ENCODE peak calls at places on chromosomes 1 and 21, in eight cellular contexts. One of them, this sample, is unnamed.
A peak's percentile ranks its signal among the peaks of the same experiment; 100 is the strongest.

GRCh38 chr1:115188680-115189395 is 99.5 kb upstream of the TSPAN2 start:
- DNase-seq in IMR-90: no peak
- DNase-seq in SK-N-SH: no peak
- DNase-seq in thoracic aorta: no peak
- DNase-seq in heart right ventricle: no peak
- DNase-seq in A549: no peak
- DNase-seq in colonic mucosa: no peak
- DNase-seq in lower lobe of right lung: no peak
- DNase-seq in this sample: no peak

GRCh38 chr1:207050768-207051614 is at the start of gene YOD1:
- DNase-seq in IMR-90: peak; percentile 88
- DNase-seq in A549: peak; percentile 83
- DNase-seq in SK-N-SH: peak; percentile 91
- DNase-seq in colonic mucosa: peak; percentile 93
- DNase-seq in lower lobe of right lung: peak; percentile 95
- DNase-seq in thoracic aorta: peak; percentile 70
- DNase-seq in heart right ventricle: peak; percentile 91
- DNase-seq in this sample: peak; percentile 75

GRCh38 chr1:40815420-40815819 is 31.8 kb downstream of the KCNQ4 start:
- DNase-seq in thoracic aorta: no peak
- DNase-seq in lower lobe of right lung: no peak
- DNase-seq in SK-N-SH: no peak
- DNase-seq in colonic mucosa: no peak
- DNase-seq in IMR-90: no peak
- DNase-seq in A549: no peak
- DNase-seq in heart right ventricle: no peak
- DNase-seq in this sample: no peak

GRCh38 chr1:70090146-70090545 is 115.2 kb downstream of the LRRC40 start:
- DNase-seq in heart right ventricle: no peak
- DNase-seq in SK-N-SH: no peak
- DNase-seq in colonic mucosa: no peak
- DNase-seq in IMR-90: peak; percentile 9
- DNase-seq in lower lobe of right lung: no peak
- DNase-seq in thoracic aorta: no peak
- DNase-seq in A549: no peak
- DNase-seq in this sample: no peak

GRCh38 chr21:45078877-45079281 is 4.5 kb downstream of the ADARB1 start:
- DNase-seq in heart right ventricle: no peak
- DNase-seq in A549: no peak
- DNase-seq in thoracic aorta: no peak
- DNase-seq in IMR-90: peak; percentile 85
- DNase-seq in SK-N-SH: no peak
- DNase-seq in colonic mucosa: no peak
- DNase-seq in lower lobe of right lung: no peak
- DNase-seq in this sample: no peak

GRCh38 chr1:76293831-76294230 is 219.3 kb downstream of the ST6GALNAC3 start:
- DNase-seq in SK-N-SH: no peak
- DNase-seq in thoracic aorta: no peak
- DNase-seq in colonic mucosa: no peak
- DNase-seq in lower lobe of right lung: no peak
- DNase-seq in IMR-90: no peak
- DNase-seq in heart right ventricle: no peak
- DNase-seq in A549: no peak
- DNase-seq in this sample: no peak

GRCh38 chr1:40711465-40712404 is 20.2 kb downstream of the NFYC start:
- DNase-seq in SK-N-SH: no peak
- DNase-seq in A549: no peak
- DNase-seq in heart right ventricle: no peak
- DNase-seq in thoracic aorta: no peak
- DNase-seq in colonic mucosa: peak; percentile 69
- DNase-seq in lower lobe of right lung: no peak
- DNase-seq in IMR-90: peak; percentile 69
- DNase-seq in this sample: peak; percentile 76

GRCh38 chr1:69492286-69492685 is 75.4 kb upstream of the LRRC7 start:
- DNase-seq in lower lobe of right lung: no peak
- DNase-seq in SK-N-SH: no peak
- DNase-seq in colonic mucosa: no peak
- DNase-seq in A549: no peak
- DNase-seq in thoracic aorta: no peak
- DNase-seq in heart right ventricle: no peak
- DNase-seq in IMR-90: no peak
- DNase-seq in this sample: no peak

GRCh38 chr1:98931134-98931835 is 73.4 kb downstream of the PLPPR5 start:
- DNase-seq in thoracic aorta: no peak
- DNase-seq in heart right ventricle: no peak
- DNase-seq in lower lobe of right lung: no peak
- DNase-seq in SK-N-SH: no peak
- DNase-seq in IMR-90: no peak
- DNase-seq in colonic mucosa: no peak
- DNase-seq in A549: no peak
- DNase-seq in this sample: no peak

GRCh38 chr1:218679988-218680743 is 335.0 kb downstream of the TGFB2 start:
- DNase-seq in SK-N-SH: no peak
- DNase-seq in colonic mucosa: no peak
- DNase-seq in heart right ventricle: no peak
- DNase-seq in IMR-90: no peak
- DNase-seq in lower lobe of right lung: no peak
- DNase-seq in thoracic aorta: no peak
- DNase-seq in A549: no peak
- DNase-seq in this sample: peak; percentile 75

GRCh38 chr1:10852486-10852885 is 56.0 kb upstream of the CASZ1 start:
- DNase-seq in SK-N-SH: no peak
- DNase-seq in IMR-90: no peak
- DNase-seq in thoracic aorta: no peak
- DNase-seq in lower lobe of right lung: no peak
- DNase-seq in A549: no peak
- DNase-seq in heart right ventricle: no peak
- DNase-seq in colonic mucosa: no peak
- DNase-seq in this sample: no peak

GRCh38 chr1:15574741-15575140 is 10.1 kb downstream of the AGMAT start:
- DNase-seq in A549: no peak
- DNase-seq in heart right ventricle: no peak
- DNase-seq in IMR-90: no peak
- DNase-seq in thoracic aorta: no peak
- DNase-seq in lower lobe of right lung: no peak
- DNase-seq in SK-N-SH: no peak
- DNase-seq in colonic mucosa: no peak
- DNase-seq in this sample: no peak

GRCh38 chr1:3074800-3075199 is 5.8 kb downstream of the PRDM16 start:
- DNase-seq in thoracic aorta: no peak
- DNase-seq in colonic mucosa: no peak
- DNase-seq in lower lobe of right lung: peak; percentile 69
- DNase-seq in heart right ventricle: no peak
- DNase-seq in IMR-90: no peak
- DNase-seq in A549: no peak
- DNase-seq in SK-N-SH: no peak
- DNase-seq in this sample: no peak

GRCh38 chr1:211591980-211592493 is 13.1 kb upstream of the SLC30A1 start:
- DNase-seq in SK-N-SH: no peak
- DNase-seq in IMR-90: peak; percentile 89
- DNase-seq in A549: peak; percentile 28
- DNase-seq in thoracic aorta: no peak
- DNase-seq in lower lobe of right lung: no peak
- DNase-seq in heart right ventricle: no peak
- DNase-seq in colonic mucosa: no peak
- DNase-seq in this sample: no peak

GRCh38 chr1:17966341-17966740 is 141.3 kb upstream of the IGSF21 start:
- DNase-seq in heart right ventricle: no peak
- DNase-seq in colonic mucosa: no peak
- DNase-seq in thoracic aorta: no peak
- DNase-seq in SK-N-SH: no peak
- DNase-seq in IMR-90: no peak
- DNase-seq in A549: no peak
- DNase-seq in lower lobe of right lung: no peak
- DNase-seq in this sample: no peak

GRCh38 chr1:3778590-3779264 is 6.2 kb downstream of the SMIM1 start:
- DNase-seq in A549: no peak
- DNase-seq in colonic mucosa: no peak
- DNase-seq in heart right ventricle: peak; percentile 2
- DNase-seq in SK-N-SH: no peak
- DNase-seq in thoracic aorta: no peak
- DNase-seq in lower lobe of right lung: peak; percentile 42
- DNase-seq in IMR-90: no peak
- DNase-seq in this sample: no peak

GRCh38 chr21:42080788-42081083 is 9.6 kb downstream of the UMODL1 start:
- DNase-seq in thoracic aorta: no peak
- DNase-seq in lower lobe of right lung: no peak
- DNase-seq in heart right ventricle: no peak
- DNase-seq in IMR-90: peak; percentile 89
- DNase-seq in colonic mucosa: no peak
- DNase-seq in A549: no peak
- DNase-seq in SK-N-SH: no peak
- DNase-seq in this sample: no peak

DNA sequence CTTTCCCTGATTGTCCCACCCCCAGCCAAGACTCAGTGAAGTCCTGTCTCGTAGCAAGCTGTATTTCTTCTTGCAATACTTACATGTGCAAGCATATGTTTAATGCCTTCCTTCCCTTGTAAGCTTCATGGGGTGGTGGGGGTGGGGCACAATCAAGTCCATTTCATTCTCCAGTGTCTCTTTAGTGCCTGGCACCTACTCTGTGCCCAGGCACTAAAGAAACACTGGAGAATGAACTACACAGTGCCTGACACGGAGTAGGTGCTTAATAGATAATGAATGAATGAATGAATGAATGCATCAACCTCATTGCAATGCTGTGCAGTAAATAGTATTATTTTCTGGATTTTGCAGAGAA is 143.0 kb downstream of the PLPP3 start:
- DNase-seq in IMR-90: no peak
- DNase-seq in colonic mucosa: no peak
- DNase-seq in SK-N-SH: no peak
- DNase-seq in thoracic aorta: no peak
- DNase-seq in lower lobe of right lung: no peak
- DNase-seq in heart right ventricle: no peak
- DNase-seq in A549: no peak
- DNase-seq in this sample: no peak
- H3K27ac ChIP-seq in IMR-90: no peak overlapping the region
- H3K27ac ChIP-seq in colonic mucosa: no peak overlapping the region
- H3K27ac ChIP-seq in SK-N-SH: peak overlapping the region; percentile 53
- H3K27ac ChIP-seq in thoracic aorta: no peak overlapping the region
- H3K27ac ChIP-seq in lower lobe of right lung: no peak overlapping the region
- H3K27ac ChIP-seq in heart right ventricle: no peak overlapping the region
- H3K27ac ChIP-seq in A549: no peak overlapping the region
- H3K27ac ChIP-seq in this sample: no peak overlapping the region

GRCh38 chr21:35399706-35400105 is 350.6 kb upstream of the RUNX1 start:
- DNase-seq in IMR-90: no peak
- DNase-seq in heart right ventricle: no peak
- DNase-seq in SK-N-SH: no peak
- DNase-seq in thoracic aorta: no peak
- DNase-seq in A549: no peak
- DNase-seq in colonic mucosa: no peak
- DNase-seq in lower lobe of right lung: no peak
- DNase-seq in this sample: no peak

GRCh38 chr21:35398366-35398982 is 349.4 kb upstream of the RUNX1 start:
- DNase-seq in heart right ventricle: no peak
- DNase-seq in IMR-90: peak; percentile 15
- DNase-seq in lower lobe of right lung: no peak
- DNase-seq in thoracic aorta: no peak
- DNase-seq in colonic mucosa: no peak
- DNase-seq in A549: no peak
- DNase-seq in SK-N-SH: no peak
- DNase-seq in this sample: no peak

GRCh38 chr21:35400233-35400939 is 351.3 kb upstream of the RUNX1 start:
- DNase-seq in SK-N-SH: peak; percentile 43
- DNase-seq in IMR-90: peak; percentile 67
- DNase-seq in lower lobe of right lung: no peak
- DNase-seq in A549: peak; percentile 5
- DNase-seq in colonic mucosa: peak; percentile 50
- DNase-seq in thoracic aorta: no peak
- DNase-seq in heart right ventricle: no peak
- DNase-seq in this sample: peak; percentile 48

GRCh38 chr21:35396655-35397054 is 347.6 kb upstream of the RUNX1 start:
- DNase-seq in A549: no peak
- DNase-seq in colonic mucosa: no peak
- DNase-seq in IMR-90: no peak
- DNase-seq in heart right ventricle: no peak
- DNase-seq in lower lobe of right lung: no peak
- DNase-seq in SK-N-SH: no peak
- DNase-seq in thoracic aorta: no peak
- DNase-seq in this sample: no peak

DNA sequence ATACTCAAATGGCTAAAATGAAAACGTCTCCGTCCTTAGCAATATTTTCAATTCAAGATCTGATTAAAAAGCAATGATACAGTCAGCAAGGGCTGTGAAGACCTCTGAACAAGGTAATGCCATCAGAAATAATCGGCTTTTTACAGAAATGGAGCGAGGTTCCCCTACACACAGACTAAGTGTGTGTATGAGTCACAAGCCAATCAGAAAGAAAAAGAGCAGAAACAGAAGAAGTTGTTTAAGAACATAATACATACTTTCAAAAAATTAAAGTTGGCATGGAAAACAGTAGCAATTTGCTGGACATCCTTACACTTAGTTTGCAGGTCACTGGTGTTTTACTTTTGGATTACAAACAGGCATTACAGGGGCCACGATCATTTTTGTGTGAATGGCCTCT is 349.9 kb upstream of the RUNX1 start:
- DNase-seq in colonic mucosa: no peak
- DNase-seq in A549: no peak
- DNase-seq in lower lobe of right lung: no peak
- DNase-seq in IMR-90: no peak
- DNase-seq in thoracic aorta: no peak
- DNase-seq in heart right ventricle: no peak
- DNase-seq in SK-N-SH: no peak
- DNase-seq in this sample: no peak
- H3K27ac ChIP-seq in colonic mucosa: no peak overlapping the region
- H3K27ac ChIP-seq in A549: peak overlapping the region; percentile 45
- H3K27ac ChIP-seq in lower lobe of right lung: no peak overlapping the region
- H3K27ac ChIP-seq in IMR-90: no peak overlapping the region
- H3K27ac ChIP-seq in thoracic aorta: no peak overlapping the region
- H3K27ac ChIP-seq in heart right ventricle: no peak overlapping the region
- H3K27ac ChIP-seq in SK-N-SH: peak overlapping the region; percentile 60
- H3K27ac ChIP-seq in this sample: peak overlapping the region; percentile 5

GRCh38 chr1:201640624-201641023 is 101.7 kb downstream of the NAV1 start:
- DNase-seq in colonic mucosa: peak; percentile 47
- DNase-seq in SK-N-SH: no peak
- DNase-seq in A549: no peak
- DNase-seq in thoracic aorta: no peak
- DNase-seq in lower lobe of right lung: no peak
- DNase-seq in IMR-90: peak; percentile 95
- DNase-seq in heart right ventricle: peak; percentile 51
- DNase-seq in this sample: no peak
- H3K27ac ChIP-seq in colonic mucosa: no peak overlapping the region
- H3K27ac ChIP-seq in SK-N-SH: no peak overlapping the region
- H3K27ac ChIP-seq in A549: no peak overlapping the region
- H3K27ac ChIP-seq in thoracic aorta: no peak overlapping the region
- H3K27ac ChIP-seq in lower lobe of right lung: no peak overlapping the region
- H3K27ac ChIP-seq in IMR-90: peak overlapping the region; percentile 66
- H3K27ac ChIP-seq in heart right ventricle: peak overlapping the region; percentile 50
- H3K27ac ChIP-seq in this sample: no peak overlapping the region

DNA sequence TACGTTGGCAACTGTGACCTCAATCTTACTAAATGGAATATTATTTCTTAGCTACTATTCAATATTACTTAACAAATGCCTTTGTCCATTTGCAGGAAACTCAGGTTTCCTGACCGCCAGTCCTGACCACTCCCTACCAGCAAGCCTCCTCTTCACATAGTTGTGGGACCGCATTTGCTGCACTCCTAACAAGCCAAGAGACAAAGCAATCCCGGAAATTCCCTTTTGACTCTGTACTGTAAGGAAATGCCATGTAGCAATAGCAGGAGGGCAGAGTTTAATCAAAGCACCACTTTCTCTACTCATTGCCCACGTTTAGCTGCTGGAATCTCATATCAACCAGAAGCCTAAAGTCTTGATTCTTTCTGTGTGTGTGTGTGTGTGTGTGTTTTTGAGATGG is 28.1 kb upstream of the ACBD6 start:
- DNase-seq in heart right ventricle: no peak
- DNase-seq in SK-N-SH: no peak
- DNase-seq in lower lobe of right lung: peak; percentile 58
- DNase-seq in thoracic aorta: no peak
- DNase-seq in IMR-90: peak; percentile 94
- DNase-seq in colonic mucosa: peak; percentile 20
- DNase-seq in A549: no peak
- DNase-seq in this sample: peak; percentile 58
- H3K27ac ChIP-seq in heart right ventricle: peak overlapping the region; percentile 73
- H3K27ac ChIP-seq in SK-N-SH: no peak overlapping the region
- H3K27ac ChIP-seq in lower lobe of right lung: peak overlapping the region; percentile 78
- H3K27ac ChIP-seq in thoracic aorta: peak overlapping the region; percentile 94
- H3K27ac ChIP-seq in IMR-90: no peak overlapping the region
- H3K27ac ChIP-seq in colonic mucosa: no peak overlapping the region
- H3K27ac ChIP-seq in A549: peak overlapping the region; percentile 75
- H3K27ac ChIP-seq in this sample: peak overlapping the region; percentile 68

This sample was measured in epithelial cell of prostate.